ENCODE peak calls at places on chromosomes 1 and 21, in eight cellular contexts. I is OCI-LY7; K is A549; H is heart right ventricle; R is dorsolateral prefrontal cortex; A is naive thymus-derived CD4-positive, alpha-beta T cell; J is cardiac muscle cell; B is fibroblast of lung. P is an unnamed sample.

GRCh38 chr1:42142894-42143675 is 10.1 kb upstream of the GUCA2B start:
- DNase-seq in K (no peak), A (no peak), I (no peak), B (no peak), H (no peak), J (no peak), R (no peak), P (peak; percentile 25)

GRCh38 chr1:89672489-89673183 is 39.7 kb downstream of the LRRC8C start:
- DNase-seq in B (peak; percentile 28), A (no peak), H (no peak), I (no peak), J (peak; percentile 20), R (no peak), K (peak; percentile 8), P (no peak)

GRCh38 chr1:159991513-159991912 is 37.5 kb upstream of the SLAMF9 start:
- DNase-seq in R (no peak), I (peak; percentile 8), J (peak; percentile 19), A (no peak), H (no peak), K (no peak), B (peak; percentile 10), P (peak; percentile 45)

GRCh38 chr1:83882906-83883305 is 116.0 kb downstream of the TTLL7 start:
- DNase-seq in B (peak; percentile 61), K (no peak), R (no peak), H (peak; percentile 6), I (peak; percentile 2), A (no peak), J (peak; percentile 54), P (peak; percentile 59)

GRCh38 chr21:44529503-44530125 is 10.4 kb downstream of the KRTAP10-1 start:
- DNase-seq in B (no peak), R (peak; percentile 29), A (no peak), J (no peak), K (no peak), H (no peak), I (no peak), P (no peak)

GRCh38 chr1:40628903-40629292 is 36.6 kb downstream of the RIMS3 start:
- DNase-seq in I (no peak), K (no peak), H (no peak), A (no peak), J (no peak), B (no peak), R (no peak), P (no peak)

GRCh38 chr1:234938114-234938513 is 190.5 kb downstream of the TOMM20 start:
- DNase-seq in K (no peak), J (no peak), I (no peak), R (no peak), B (no peak), A (no peak), H (no peak), P (no peak)

GRCh38 chr1:207304710-207305151 is 16.7 kb upstream of the CD55 start:
- DNase-seq in K (peak; percentile 46), I (no peak), A (no peak), J (no peak), H (no peak), B (peak; percentile 60), R (no peak), P (no peak)

GRCh38 chr1:156926175-156926574 is 5.7 kb downstream of the LRRC71 start:
- DNase-seq in H (no peak), R (no peak), A (no peak), J (peak; percentile 55), B (peak; percentile 46), I (no peak), K (no peak), P (peak; percentile 88)

GRCh38 chr1:7687411-7687810 is 83.7 kb upstream of the VAMP3 start:
- DNase-seq in B (no peak), I (no peak), H (no peak), J (no peak), K (no peak), A (no peak), R (no peak), P (no peak)

GRCh38 chr1:8889925-8890785 is 11.7 kb upstream of the ENO1 start:
- DNase-seq in A (no peak), K (no peak), I (no peak), R (peak; percentile 84), J (peak; percentile 97), H (peak; percentile 89), B (peak; percentile 92), P (no peak)

DNA sequence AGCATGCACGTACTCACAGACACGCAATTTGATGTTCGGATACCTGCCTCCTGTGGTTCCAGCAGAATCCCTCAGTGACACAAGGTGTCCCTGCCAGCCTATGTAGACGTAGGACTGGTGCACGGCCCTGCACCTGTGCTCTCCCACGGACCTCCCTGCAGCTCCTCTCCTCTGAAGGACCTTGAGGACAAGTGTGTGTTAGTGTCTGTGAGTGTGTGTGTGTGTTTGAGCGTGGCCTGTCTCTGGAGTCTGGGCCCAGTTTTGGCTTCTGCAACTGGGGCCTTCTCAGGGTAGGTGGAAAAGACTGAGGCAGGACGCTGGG is 22.5 kb upstream of the DMBX1 start:
- DNase-seq in J (no peak), A (no peak), I (no peak), K (no peak), R (no peak), B (no peak), H (no peak), P (no peak)
- H3K4me3 ChIP-seq in J (peak overlapping the region; percentile 50), A (peak overlapping the region; percentile 16), I (no peak overlapping the region), K (no peak overlapping the region), R (no peak overlapping the region), B (peak overlapping the region; percentile 51), H (peak overlapping the region; percentile 68), P (no peak overlapping the region)

GRCh38 chr1:26337625-26338024 is 16.3 kb downstream of the CRYBG2 start:
- DNase-seq in J (no peak), R (no peak), K (no peak), A (no peak), I (no peak), B (no peak), H (no peak), P (no peak)

GRCh38 chr1:26337206-26337535 is 16.8 kb downstream of the CRYBG2 start:
- DNase-seq in A (no peak), I (no peak), K (no peak), R (no peak), J (no peak), H (no peak), B (no peak), P (no peak)

GRCh38 chr1:26338670-26339069 is 15.3 kb downstream of the CRYBG2 start:
- DNase-seq in H (no peak), R (no peak), J (no peak), A (no peak), K (no peak), I (no peak), B (no peak), P (no peak)

GRCh38 chr1:26335774-26336476 is 18.0 kb downstream of the CRYBG2 start:
- DNase-seq in I (no peak), R (no peak), K (no peak), B (no peak), J (no peak), H (peak; percentile 29), A (no peak), P (no peak)

DNA sequence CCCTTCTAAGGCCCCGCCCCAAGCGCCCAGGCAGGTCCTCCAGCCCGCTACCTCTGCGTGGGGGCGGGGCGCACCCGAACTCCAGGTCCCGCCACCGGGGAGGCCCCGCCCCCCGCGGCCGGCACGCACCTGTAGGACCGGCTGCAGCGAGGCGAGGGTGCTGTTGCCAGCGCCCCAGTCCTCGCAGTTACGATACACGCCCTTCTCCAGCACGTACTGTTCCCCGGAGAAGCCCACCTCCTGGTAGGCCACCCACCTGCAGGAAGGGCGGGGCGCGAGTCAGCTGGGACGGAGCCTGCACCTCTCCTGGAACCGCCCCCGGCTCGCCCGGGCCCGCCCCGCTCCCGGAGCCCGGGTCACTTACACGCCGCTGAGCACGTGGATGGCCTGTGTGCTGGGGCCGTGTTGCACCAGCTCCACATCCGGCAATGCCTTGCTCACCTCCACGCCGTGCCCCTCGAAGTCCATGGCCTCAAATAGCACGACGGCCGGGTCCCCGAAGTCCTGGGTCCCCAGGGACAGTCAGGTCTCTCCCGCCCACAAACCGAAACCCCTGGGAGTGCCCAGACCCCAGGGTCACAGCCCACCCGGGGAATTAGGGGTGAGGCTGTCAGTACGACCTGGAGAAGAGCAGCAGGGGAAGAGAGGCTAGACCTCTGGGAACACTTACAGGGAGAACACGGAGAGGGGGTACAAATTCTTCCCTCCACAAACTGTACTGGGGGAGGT is 17.3 kb downstream of the CRYBG2 start:
- DNase-seq in I (peak; percentile 83), H (no peak), R (no peak), A (peak; percentile 78), B (no peak), K (peak; percentile 69), J (peak; percentile 42), P (peak; percentile 49)
- H3K4me3 ChIP-seq in I (peak overlapping the region; percentile 69), H (peak overlapping the region; percentile 53), R (peak overlapping the region; percentile 37), A (peak overlapping the region; percentile 65), B (peak overlapping the region; percentile 51), K (peak overlapping the region; percentile 62), J (peak overlapping the region; percentile 31), P (no peak overlapping the region)

GRCh38 chr21:33211732-33212131 is 18.0 kb upstream of the IFNAR2 start:
- DNase-seq in A (no peak), K (no peak), I (peak; percentile 38), J (peak; percentile 25), B (no peak), R (no peak), H (no peak), P (no peak)

GRCh38 chr21:33214056-33214455 is 15.7 kb upstream of the IFNAR2 start:
- DNase-seq in R (no peak), B (no peak), A (no peak), I (no peak), J (no peak), H (no peak), K (no peak), P (no peak)

GRCh38 chr21:33211305-33211704 is 18.4 kb upstream of the IFNAR2 start:
- DNase-seq in J (no peak), I (no peak), K (no peak), H (no peak), B (no peak), A (no peak), R (no peak), P (no peak)

GRCh38 chr21:33208534-33208933 is 21.2 kb upstream of the IFNAR2 start:
- DNase-seq in I (peak; percentile 64), J (no peak), A (no peak), K (no peak), B (no peak), H (no peak), R (no peak), P (peak; percentile 15)

DNA sequence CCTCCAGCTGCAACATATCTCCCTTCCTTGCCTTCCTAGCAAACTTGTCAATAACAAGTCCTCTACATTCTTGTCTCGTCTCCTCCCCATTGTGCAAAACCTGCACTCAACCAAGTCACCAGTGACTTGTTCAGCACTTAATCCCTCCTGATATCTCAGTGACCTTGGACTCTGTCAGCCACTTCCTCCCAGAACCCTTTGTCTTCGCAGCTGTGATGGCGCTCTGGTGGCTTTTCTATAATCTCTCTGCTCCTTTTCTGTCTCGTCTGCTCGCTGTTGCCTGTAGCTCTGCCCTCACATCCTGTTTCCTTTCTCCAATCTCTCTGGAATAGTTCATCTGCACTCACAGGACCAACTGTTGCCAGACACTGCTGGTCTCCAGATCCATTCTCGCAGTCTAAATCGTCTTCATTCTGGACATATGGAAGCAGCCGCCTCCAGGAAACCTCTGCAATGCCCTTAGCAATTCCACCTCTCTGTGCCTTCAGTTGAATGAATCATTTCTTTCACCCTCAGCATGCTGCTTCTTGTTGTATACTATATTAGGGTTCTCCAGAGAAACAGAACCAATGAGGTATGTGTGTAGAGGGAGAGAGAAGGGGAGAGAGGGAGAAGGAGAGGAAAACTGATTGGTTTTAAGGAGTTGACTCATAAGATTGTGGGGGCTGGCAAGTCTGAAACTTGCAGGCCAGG is 17.4 kb upstream of the IFNAR2 start:
- DNase-seq in R (no peak), J (peak; percentile 62), I (peak; percentile 87), K (no peak), B (peak; percentile 25), A (no peak), H (no peak), P (peak; percentile 72)
- H3K4me3 ChIP-seq in R (no peak overlapping the region), J (no peak overlapping the region), I (peak overlapping the region; percentile 14), K (no peak overlapping the region), B (no peak overlapping the region), A (no peak overlapping the region), H (no peak overlapping the region), P (no peak overlapping the region)

GRCh38 chr1:3942416-3943122 is 42.5 kb upstream of the C1orf174 start:
- DNase-seq in H (no peak), A (no peak), K (no peak), J (no peak), I (no peak), B (no peak), R (no peak), P (no peak)
- H3K4me3 ChIP-seq in H (no peak overlapping the region), A (no peak overlapping the region), K (no peak overlapping the region), J (no peak overlapping the region), I (no peak overlapping the region), B (no peak overlapping the region), R (no peak overlapping the region), P (no peak overlapping the region)

P was measured in NB4.